ENCODE peak calls at places on chromosome 16, in six cellular contexts. Z is tibial artery, B is thoracic aorta, H is dorsolateral prefrontal cortex, L is cardiac muscle cell, E is right lobe of liver. P is an unnamed sample.

GRCh38 chr16:82070656-82071369 is 35.8 kb downstream of the HSD17B2 start:
- DNase-seq in Z (no peak), B (no peak), H (no peak), L (no peak), E (no peak), P (no peak)

GRCh38 chr16:87368029-87368765 is 15.4 kb downstream of the FBXO31 start:
- DNase-seq in Z (no peak), B (no peak), H (no peak), L (no peak), E (no peak), P (no peak)

GRCh38 chr16:88772871-88773811 is 11.9 kb downstream of the PIEZO1 start:
- DNase-seq in Z (peak; percentile 88), B (no peak), H (peak; percentile 78), L (peak; percentile 85), E (no peak), P (peak; percentile 71)

GRCh38 chr16:82183004-82183397 is 13.0 kb upstream of the MPHOSPH6 start:
- DNase-seq in Z (no peak), B (no peak), H (no peak), L (no peak), E (no peak), P (no peak)

GRCh38 chr16:73082608-73083007 is 34.7 kb upstream of the ZFHX3 start:
- DNase-seq in Z (peak; percentile 72), B (no peak), H (no peak), L (no peak), E (no peak), P (no peak)

GRCh38 chr16:10770907-10771306 is 27.3 kb downstream of the NUBP1 start:
- DNase-seq in Z (no peak), B (no peak), H (no peak), L (no peak), E (no peak), P (no peak)

GRCh38 chr16:31507617-31507928 is 618 bp downstream of the RUSF1 start:
- DNase-seq in Z (no peak), B (no peak), H (no peak), L (no peak), E (no peak), P (no peak)

GRCh38 chr16:69936252-69936651 is 14.9 kb upstream of the CLEC18A start:
- DNase-seq in Z (peak; percentile 50), B (no peak), H (no peak), L (no peak), E (no peak), P (no peak)

GRCh38 chr16:73063284-73063733 is 15.4 kb upstream of the ZFHX3 start:
- DNase-seq in Z (peak; percentile 64), B (no peak), H (no peak), L (no peak), E (no peak), P (no peak)

GRCh38 chr16:57284206-57284951 is at the start of gene PLLP:
- DNase-seq in Z (no peak), B (no peak), H (peak; percentile 17), L (peak; percentile 57), E (peak; percentile 70), P (peak; percentile 56)

GRCh38 chr16:88464447-88465318 is 11.6 kb downstream of the ZFPM1 start:
- DNase-seq in Z (no peak), B (no peak), H (no peak), L (no peak), E (no peak), P (no peak)

GRCh38 chr16:68752602-68753001 is 15.5 kb downstream of the CDH1 start:
- DNase-seq in Z (no peak), B (no peak), H (no peak), L (no peak), E (no peak), P (no peak)

GRCh38 chr16:88057656-88058055 is 106.4 kb downstream of the BANP start:
- DNase-seq in Z (no peak), B (no peak), H (no peak), L (no peak), E (peak; percentile 43), P (no peak)

GRCh38 chr16:69747115-69747514 is 7.6 kb downstream of the NOB1 start:
- DNase-seq in Z (no peak), B (no peak), H (no peak), L (no peak), E (no peak), P (peak; percentile 73)

GRCh38 chr16:3665508-3665907 is 11.0 kb downstream of the DNASE1 start:
- DNase-seq in Z (no peak), B (no peak), H (no peak), L (no peak), E (no peak), P (no peak)

GRCh38 chr16:87324411-87325275 is 7.5 kb upstream of the C16orf95 start:
- DNase-seq in Z (no peak), B (no peak), H (peak; percentile 70), L (peak; percentile 63), E (no peak), P (peak; percentile 27)

GRCh38 chr16:79628501-79628975 is 28.0 kb upstream of the MAF start:
- DNase-seq in Z (no peak), B (no peak), H (no peak), L (no peak), E (no peak), P (no peak)

GRCh38 chr16:73092236-73092781 is 44.4 kb upstream of the ZFHX3 start:
- DNase-seq in Z (no peak), B (no peak), H (no peak), L (no peak), E (no peak), P (no peak)

GRCh38 chr16:82735176-82735575 is 108.4 kb downstream of the CDH13 start:
- DNase-seq in Z (no peak), B (no peak), H (no peak), L (peak; percentile 65), E (no peak), P (no peak)

GRCh38 chr16:77738706-77739105 is 16.4 kb downstream of the NUDT7 start:
- DNase-seq in Z (no peak), B (no peak), H (no peak), L (no peak), E (no peak), P (no peak)

GRCh38 chr16:47230296-47230695 is 86.6 kb upstream of the NETO2 start:
- DNase-seq in Z (no peak), B (no peak), H (no peak), L (no peak), E (no peak), P (no peak)

GRCh38 chr16:4846503-4846900 is 586 bp downstream of the GLYR1 start:
- DNase-seq in Z (no peak), B (no peak), H (peak; percentile 21), L (peak; percentile 68), E (peak; percentile 73), P (peak; percentile 54)

GRCh38 chr16:88861359-88861758 is 4.4 kb downstream of the TRAPPC2L start:
- DNase-seq in Z (no peak), B (no peak), H (no peak), L (no peak), E (no peak), P (no peak)

GRCh38 chr16:67555795-67556212 is 6.5 kb upstream of the CTCF start:
- DNase-seq in Z (no peak), B (no peak), H (no peak), L (no peak), E (no peak), P (no peak)

GRCh38 chr16:89435051-89435450 is 55.3 kb downstream of the ANKRD11 start:
- DNase-seq in Z (no peak), B (no peak), H (no peak), L (no peak), E (no peak), P (no peak)

GRCh38 chr16:14148569-14148968 is 77.5 kb downstream of the MRTFB start:
- DNase-seq in Z (no peak), B (no peak), H (no peak), L (no peak), E (no peak), P (no peak)

GRCh38 chr16:81600275-81600674 is 155.7 kb downstream of the CMIP start:
- DNase-seq in Z (no peak), B (no peak), H (no peak), L (peak; percentile 80), E (no peak), P (no peak)

GRCh38 chr16:29811896-29812665 is at the start of gene PRRT2:
- DNase-seq in Z (peak; percentile 92), B (peak; percentile 50), H (peak; percentile 90), L (peak; percentile 80), E (no peak), P (peak; percentile 93)

GRCh38 chr16:23959069-23959800 is 123.5 kb downstream of the PRKCB start:
- DNase-seq in Z (no peak), B (no peak), H (no peak), L (no peak), E (no peak), P (no peak)

GRCh38 chr16:704047-704446 is 1.6 kb downstream of the FBXL16 start:
- DNase-seq in Z (no peak), B (no peak), H (no peak), L (no peak), E (no peak), P (no peak)
- H3K27me3 ChIP-seq in Z (no peaks in the 10 kb centered on the region), B (peaks cover 30% of the 10 kb centered on the region), H (peaks cover 42% of the 10 kb centered on the region), L (peaks cover 99% of the 10 kb centered on the region), E (peaks cover 8% of the 10 kb centered on the region), P (peaks cover 5% of the 10 kb centered on the region)

GRCh38 chr16:71246309-71246708 is 15.8 kb upstream of the HYDIN start:
- DNase-seq in Z (no peak), B (no peak), H (no peak), L (no peak), E (no peak), P (no peak)

GRCh38 chr16:71247478-71247877 is 17.0 kb upstream of the HYDIN start:
- DNase-seq in Z (no peak), B (no peak), H (no peak), L (no peak), E (no peak), P (no peak)

GRCh38 chr16:71250461-71251232 is 20.1 kb upstream of the HYDIN start:
- DNase-seq in Z (no peak), B (no peak), H (no peak), L (no peak), E (no peak), P (no peak)

GRCh38 chr16:71254832-71255560 is 24.5 kb upstream of the HYDIN start:
- DNase-seq in Z (no peak), B (no peak), H (no peak), L (no peak), E (no peak), P (no peak)

GRCh38 chr16:71249399-71249798 is 18.9 kb upstream of the HYDIN start:
- DNase-seq in Z (no peak), B (no peak), H (no peak), L (no peak), E (no peak), P (no peak)
- TF ChIP-seq CTCF in Z (no peak), B (no peak), H (no peak), L (no peak), E (no peak), P (peak; percentile 30)

GRCh38 chr16:1008085-1008484 is 26.5 kb downstream of the SOX8 start:
- DNase-seq in Z (no peak), B (no peak), H (no peak), L (no peak), E (no peak), P (no peak)
- H3K27me3 ChIP-seq in Z (no peaks in the 10 kb centered on the region), B (no peaks in the 10 kb centered on the region), H (no peaks in the 10 kb centered on the region), L (no peaks in the 10 kb centered on the region), E (no peaks in the 10 kb centered on the region), P (no peaks in the 10 kb centered on the region)

DNA sequence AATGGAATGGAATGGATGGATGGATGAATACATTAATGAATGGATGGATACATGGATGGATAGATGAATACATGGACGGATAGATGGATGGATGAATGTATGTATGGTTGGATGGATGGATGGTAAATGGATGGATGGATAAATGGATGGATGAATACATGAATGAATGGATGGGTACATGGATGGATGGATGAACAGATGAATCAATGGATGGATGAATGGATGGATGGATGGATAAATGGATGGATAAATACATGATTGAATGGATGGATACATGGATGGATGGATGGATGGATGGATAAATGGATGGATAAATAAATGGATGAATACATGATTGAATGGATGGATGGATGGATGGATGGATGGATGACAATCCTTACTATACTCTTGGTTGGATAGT is 26.0 kb downstream of the TMC5 start:
- DNase-seq in Z (no peak), B (no peak), H (no peak), L (no peak), E (no peak), P (no peak)
- TF ChIP-seq CTCF in Z (no peak), B (no peak), H (no peak), L (no peak), E (no peak), P (no peak)

P was measured in WERI-Rb-1.